ENCODE peak calls at places on chromosomes 2 and 18, in seven cellular contexts. L is stomach, F is heart right ventricle, H is PC-3, Q is adrenal gland, J is K562, T is tibial nerve. R is an unnamed sample.

GRCh38 chr2:230085201-230085600 is 16.5 kb upstream of the SLC16A14 start:
- DNase-seq in J (no peak), L (no peak), Q (no peak), F (no peak), T (no peak), H (no peak), R (no peak)

GRCh38 chr2:215896921-215897320 is 116.4 kb downstream of the MREG start:
- DNase-seq in F (no peak), H (no peak), L (no peak), T (no peak), Q (no peak), J (no peak), R (no peak)

GRCh38 chr2:174342600-174343342 is 8.0 kb downstream of the SP9 start:
- DNase-seq in Q (no peak), J (no peak), H (no peak), L (no peak), T (no peak), F (no peak), R (no peak)

GRCh38 chr2:28274911-28275685 is 117.6 kb upstream of the FOSL2 start:
- DNase-seq in L (peak; percentile 60), T (peak; percentile 14), H (peak; percentile 91), J (no peak), F (no peak), Q (peak; percentile 28), R (no peak)

GRCh38 chr2:70710276-70710675 is 57.7 kb downstream of the ADD2 start:
- DNase-seq in L (no peak), T (no peak), J (no peak), H (no peak), F (no peak), Q (no peak), R (no peak)

GRCh38 chr2:148971547-148971946 is 67.0 kb upstream of the LYPD6B start:
- DNase-seq in T (no peak), L (no peak), H (no peak), F (no peak), Q (no peak), J (no peak), R (no peak)

GRCh38 chr2:263774-264492 is at the start of gene SH3YL1:
- DNase-seq in J (no peak), H (peak; percentile 75), F (peak; percentile 24), L (peak; percentile 87), Q (peak; percentile 66), T (no peak), R (peak; percentile 90)

GRCh38 chr2:8515390-8515761 is 166.5 kb upstream of the ID2 start:
- DNase-seq in Q (peak; percentile 74), T (no peak), J (no peak), F (peak; percentile 33), L (peak; percentile 45), H (no peak), R (no peak)

GRCh38 chr2:219509780-219510511 is 4.3 kb upstream of the ASIC4 start:
- DNase-seq in T (peak; percentile 37), F (peak; percentile 45), Q (peak; percentile 54), L (peak; percentile 59), J (peak; percentile 85), H (peak; percentile 61), R (peak; percentile 71)

GRCh38 chr2:42659601-42660000 is 91.2 kb downstream of the MTA3 start:
- DNase-seq in J (no peak), F (no peak), Q (peak; percentile 27), L (no peak), H (no peak), T (peak; percentile 11), R (no peak)

GRCh38 chr18:61852496-61852895 is 40.3 kb downstream of the RNF152 start:
- DNase-seq in Q (no peak), F (no peak), J (no peak), T (no peak), H (peak; percentile 38), L (no peak), R (no peak)

GRCh38 chr2:15939556-15939853 is 845 bp upstream of the MYCN start:
- DNase-seq in L (peak; percentile 72), H (peak; percentile 50), F (peak; percentile 74), Q (peak; percentile 63), T (no peak), J (peak; percentile 58), R (peak; percentile 69)

GRCh38 chr2:3608373-3609278 is 13.7 kb downstream of the COLEC11 start:
- DNase-seq in F (no peak), H (no peak), L (peak; percentile 19), T (no peak), J (no peak), Q (no peak), R (no peak)

GRCh38 chr18:57427429-57428181 is 7.6 kb upstream of the ONECUT2 start:
- DNase-seq in Q (no peak), F (no peak), T (no peak), J (no peak), H (no peak), L (no peak), R (no peak)

GRCh38 chr2:155250800-155251199 is 552.3 kb downstream of the KCNJ3 start:
- DNase-seq in J (no peak), F (no peak), L (no peak), Q (no peak), H (peak; percentile 32), T (no peak), R (no peak)

GRCh38 chr2:223995569-223995968 is 38.3 kb downstream of the MRPL44 start:
- DNase-seq in H (peak; percentile 44), J (no peak), L (no peak), Q (no peak), T (no peak), F (no peak), R (no peak)

GRCh38 chr2:158722266-158723105 is 72.6 kb upstream of the DAPL1 start:
- DNase-seq in J (no peak), L (no peak), T (no peak), F (no peak), H (no peak), Q (no peak), R (no peak)

GRCh38 chr2:158723311-158723838 is 71.7 kb upstream of the DAPL1 start:
- DNase-seq in F (no peak), J (no peak), Q (no peak), L (no peak), H (peak; percentile 61), T (no peak), R (no peak)

GRCh38 chr2:158724803-158725271 is 70.3 kb upstream of the DAPL1 start:
- DNase-seq in L (peak; percentile 60), T (no peak), F (no peak), H (peak; percentile 93), Q (no peak), J (no peak), R (peak; percentile 49)

GRCh38 chr2:158725496-158725895 is 69.6 kb upstream of the DAPL1 start:
- DNase-seq in Q (no peak), F (no peak), T (no peak), L (no peak), J (no peak), H (peak; percentile 69), R (no peak)

DNA sequence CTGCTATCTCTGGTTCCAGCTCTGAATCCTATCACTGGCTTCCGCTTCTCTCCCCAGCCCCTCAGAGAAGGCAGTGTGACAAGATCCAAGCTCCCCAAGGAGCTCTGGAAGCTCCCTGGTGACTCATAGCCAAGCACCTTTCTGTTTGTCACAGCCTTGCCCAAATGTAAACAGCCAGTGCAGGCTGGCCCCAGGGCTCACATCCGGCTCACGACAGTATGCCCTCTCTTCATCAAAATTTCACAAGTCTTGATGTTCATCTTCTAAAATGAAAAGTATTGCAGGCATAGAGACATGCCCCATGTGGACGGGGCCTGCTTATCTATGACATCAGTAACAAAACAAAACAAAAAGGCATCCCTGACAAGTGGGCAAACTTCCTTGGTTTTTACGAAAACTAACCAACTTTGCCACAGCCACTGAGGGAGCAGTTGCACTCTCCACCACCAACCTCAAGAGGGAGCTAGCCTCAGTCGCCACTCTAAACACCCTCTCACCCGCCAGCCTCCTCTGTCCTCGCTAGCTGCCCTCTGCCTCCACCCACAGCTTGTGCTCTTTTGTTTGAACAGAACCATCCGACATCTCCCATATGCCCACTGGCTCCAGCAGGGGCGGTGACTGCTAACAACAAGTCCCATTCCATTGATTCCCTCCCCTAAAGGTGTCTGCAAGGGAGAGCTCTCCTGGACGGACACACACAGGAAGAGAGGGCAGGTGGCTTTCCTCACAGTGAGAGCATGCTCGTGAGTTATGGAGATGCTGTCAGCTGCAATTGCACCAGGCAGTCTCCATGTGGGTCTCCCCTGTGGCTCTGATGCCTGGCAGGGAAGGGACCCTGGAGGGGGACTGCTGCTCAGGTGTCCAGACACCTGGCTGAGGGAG is 71.0 kb upstream of the DAPL1 start:
- DNase-seq in H (peak; percentile 94), L (peak; percentile 45), F (no peak), J (peak; percentile 75), Q (no peak), T (no peak), R (no peak)
- TF ChIP-seq CTCF in H (peak; percentile 78), L (no peak), F (no peak), J (peak; percentile 63), Q (no peak), T (no peak), R (no peak)

GRCh38 chr2:197297262-197297661 is 13.3 kb downstream of the ANKRD44 start:
- DNase-seq in H (no peak), J (no peak), T (no peak), L (no peak), F (no peak), Q (no peak), R (no peak)
- H3K4me1 ChIP-seq in H (peaks cover 16% of the 10 kb centered on the region), J (no peaks in the 10 kb centered on the region), T (peaks cover 38% of the 10 kb centered on the region), L (peaks cover 20% of the 10 kb centered on the region), F (peaks cover 15% of the 10 kb centered on the region), Q (peaks cover 5% of the 10 kb centered on the region), R (no peaks in the 10 kb centered on the region)

GRCh38 chr18:7388752-7389151 is 157.9 kb downstream of the LRRC30 start:
- DNase-seq in L (no peak), T (no peak), J (no peak), F (no peak), H (no peak), Q (no peak), R (no peak)
- H3K4me3 ChIP-seq in L (no peak overlapping the region), T (no peak overlapping the region), J (no peak overlapping the region), F (no peak overlapping the region), H (no peak overlapping the region), Q (no peak overlapping the region), R (no peak overlapping the region)

DNA sequence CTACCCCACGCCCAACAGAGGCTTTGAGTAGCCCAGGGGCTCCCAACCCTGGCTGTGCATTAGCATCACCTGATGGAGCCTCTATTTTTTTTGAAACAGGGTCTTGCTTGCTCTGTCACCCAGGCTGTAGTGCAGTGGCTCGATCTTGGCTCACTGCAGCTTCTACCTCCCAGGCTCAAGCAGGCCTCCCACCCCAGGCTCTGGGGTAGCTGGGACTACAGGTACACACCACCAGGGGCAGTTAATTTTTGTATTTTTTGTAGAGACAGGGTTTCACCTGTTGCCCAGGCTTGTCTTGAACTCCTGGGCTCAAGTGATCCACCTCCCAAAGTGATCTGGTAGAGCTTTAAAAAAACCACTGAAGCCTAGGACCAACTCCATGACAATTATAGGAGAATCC is 394.8 kb upstream of the ATP5MC3 start:
- DNase-seq in L (no peak), H (no peak), F (no peak), J (no peak), Q (no peak), T (no peak), R (no peak)
- TF ChIP-seq CTCF in L (no peak), H (no peak), F (no peak), J (no peak), Q (no peak), T (no peak), R (no peak)

GRCh38 chr2:221529943-221530652 is 42.0 kb downstream of the EPHA4 start:
- DNase-seq in J (no peak), L (no peak), T (no peak), Q (no peak), H (peak; percentile 82), F (no peak), R (no peak)
- H3K4me1 ChIP-seq in J (no peaks in the 10 kb centered on the region), L (peaks cover 41% of the 10 kb centered on the region), T (no peaks in the 10 kb centered on the region), Q (no peaks in the 10 kb centered on the region), H (peaks cover 18% of the 10 kb centered on the region), F (peaks cover 16% of the 10 kb centered on the region), R (peaks cover 15% of the 10 kb centered on the region)

R was measured in body of pancreas.